ENCODE peak calls at places on chromosome 17, in four cellular contexts. One of them, this sample, is unnamed.
A peak's percentile ranks its signal among the peaks of the same experiment; 100 is the strongest.

GRCh38 chr17:75889454-75889853 is 7.3 kb downstream of the TRIM65 start:
- DNase-seq in HCEC 1CT: no peak
- DNase-seq in WERI-Rb-1: no peak
- DNase-seq in epithelial cell of proximal tubule: no peak
- DNase-seq in this sample: peak; percentile 12

GRCh38 chr17:237406-237955 is 56.0 kb upstream of the DOC2B start:
- DNase-seq in HCEC 1CT: no peak
- DNase-seq in WERI-Rb-1: no peak
- DNase-seq in epithelial cell of proximal tubule: no peak
- DNase-seq in this sample: no peak

GRCh38 chr17:3582921-3583320 is 25.3 kb upstream of the TRPV3 start:
- DNase-seq in HCEC 1CT: no peak
- DNase-seq in WERI-Rb-1: no peak
- DNase-seq in epithelial cell of proximal tubule: no peak
- DNase-seq in this sample: no peak

GRCh38 chr17:4947411-4948165 is 742 bp downstream of the PFN1 start:
- DNase-seq in HCEC 1CT: peak; percentile 43
- DNase-seq in WERI-Rb-1: peak; percentile 50
- DNase-seq in epithelial cell of proximal tubule: no peak
- DNase-seq in this sample: no peak

GRCh38 chr17:29368926-29369325 is 21.2 kb upstream of the TAOK1 start:
- DNase-seq in HCEC 1CT: no peak
- DNase-seq in WERI-Rb-1: no peak
- DNase-seq in epithelial cell of proximal tubule: no peak
- DNase-seq in this sample: no peak

GRCh38 chr17:30345527-30346075 is 11.7 kb upstream of the TMIGD1 start:
- DNase-seq in HCEC 1CT: no peak
- DNase-seq in WERI-Rb-1: no peak
- DNase-seq in epithelial cell of proximal tubule: no peak
- DNase-seq in this sample: peak; percentile 62

GRCh38 chr17:52041123-52041617 is 117.3 kb downstream of the CA10 start:
- DNase-seq in HCEC 1CT: no peak
- DNase-seq in WERI-Rb-1: no peak
- DNase-seq in epithelial cell of proximal tubule: no peak
- DNase-seq in this sample: no peak

GRCh38 chr17:1040216-1040600 is 43.3 kb downstream of the TIMM22 start:
- DNase-seq in HCEC 1CT: no peak
- DNase-seq in WERI-Rb-1: no peak
- DNase-seq in epithelial cell of proximal tubule: no peak
- DNase-seq in this sample: no peak

GRCh38 chr17:29007456-29008455 is 1.9 kb upstream of the SEZ6 start:
- DNase-seq in HCEC 1CT: peak; percentile 57
- DNase-seq in WERI-Rb-1: peak; percentile 44
- DNase-seq in epithelial cell of proximal tubule: peak; percentile 36
- DNase-seq in this sample: peak; percentile 77

GRCh38 chr17:67573987-67574657 is 143.6 kb upstream of the NOL11 start:
- DNase-seq in HCEC 1CT: no peak
- DNase-seq in WERI-Rb-1: no peak
- DNase-seq in epithelial cell of proximal tubule: no peak
- DNase-seq in this sample: peak; percentile 49

GRCh38 chr17:18981642-18982424 is 22.7 kb downstream of the FAM83G start:
- DNase-seq in HCEC 1CT: peak; percentile 47
- DNase-seq in WERI-Rb-1: no peak
- DNase-seq in epithelial cell of proximal tubule: no peak
- DNase-seq in this sample: peak; percentile 48

GRCh38 chr17:6701719-6702118 is 11.4 kb downstream of the SLC13A5 start:
- DNase-seq in HCEC 1CT: no peak
- DNase-seq in WERI-Rb-1: peak; percentile 61
- DNase-seq in epithelial cell of proximal tubule: no peak
- DNase-seq in this sample: no peak

GRCh38 chr17:8038954-8039610 is at the start of gene ALOX15B:
- DNase-seq in HCEC 1CT: no peak
- DNase-seq in WERI-Rb-1: no peak
- DNase-seq in epithelial cell of proximal tubule: no peak
- DNase-seq in this sample: no peak

GRCh38 chr17:19273731-19274130 is 36.6 kb downstream of the EPN2 start:
- DNase-seq in HCEC 1CT: no peak
- DNase-seq in WERI-Rb-1: no peak
- DNase-seq in epithelial cell of proximal tubule: no peak
- DNase-seq in this sample: no peak

GRCh38 chr17:17298108-17298507 is 5.1 kb upstream of the NT5M start:
- DNase-seq in HCEC 1CT: peak; percentile 77
- DNase-seq in WERI-Rb-1: no peak
- DNase-seq in epithelial cell of proximal tubule: no peak
- DNase-seq in this sample: no peak

GRCh38 chr17:41621916-41622315 is 2.5 kb downstream of the KRT17 start:
- DNase-seq in HCEC 1CT: no peak
- DNase-seq in WERI-Rb-1: no peak
- DNase-seq in epithelial cell of proximal tubule: no peak
- DNase-seq in this sample: no peak

GRCh38 chr17:47246120-47246519 is 7.5 kb upstream of the ITGB3 start:
- DNase-seq in HCEC 1CT: no peak
- DNase-seq in WERI-Rb-1: no peak
- DNase-seq in epithelial cell of proximal tubule: no peak
- DNase-seq in this sample: no peak

GRCh38 chr17:58308985-58309917 is 19.3 kb downstream of the TSPOAP1 start:
- DNase-seq in HCEC 1CT: no peak
- DNase-seq in WERI-Rb-1: no peak
- DNase-seq in epithelial cell of proximal tubule: no peak
- DNase-seq in this sample: no peak

GRCh38 chr17:2780931-2781454 is 15.2 kb upstream of the RAP1GAP2 start:
- DNase-seq in HCEC 1CT: no peak
- DNase-seq in WERI-Rb-1: no peak
- DNase-seq in epithelial cell of proximal tubule: no peak
- DNase-seq in this sample: no peak

GRCh38 chr17:78555741-78556401 is 21.3 kb downstream of the DNAH17 start:
- DNase-seq in HCEC 1CT: peak; percentile 14
- DNase-seq in WERI-Rb-1: peak; percentile 64
- DNase-seq in epithelial cell of proximal tubule: no peak
- DNase-seq in this sample: no peak

GRCh38 chr17:47901423-47901822 is 5.4 kb downstream of the SP2 start:
- DNase-seq in HCEC 1CT: no peak
- DNase-seq in WERI-Rb-1: no peak
- DNase-seq in epithelial cell of proximal tubule: no peak
- DNase-seq in this sample: no peak

GRCh38 chr17:16676645-16677044 is 13.4 kb upstream of the CCDC144A start:
- DNase-seq in HCEC 1CT: no peak
- DNase-seq in WERI-Rb-1: no peak
- DNase-seq in epithelial cell of proximal tubule: no peak
- DNase-seq in this sample: no peak

GRCh38 chr17:76447931-76448652 is 4.9 kb downstream of the UBE2O start:
- DNase-seq in HCEC 1CT: no peak
- DNase-seq in WERI-Rb-1: no peak
- DNase-seq in epithelial cell of proximal tubule: no peak
- DNase-seq in this sample: no peak

GRCh38 chr17:51995797-51996403 is 162.6 kb downstream of the CA10 start:
- DNase-seq in HCEC 1CT: no peak
- DNase-seq in WERI-Rb-1: no peak
- DNase-seq in epithelial cell of proximal tubule: no peak
- DNase-seq in this sample: peak; percentile 7

GRCh38 chr17:68459030-68459376 is 1.7 kb upstream of the WIPI1 start:
- DNase-seq in HCEC 1CT: no peak
- DNase-seq in WERI-Rb-1: no peak
- DNase-seq in epithelial cell of proximal tubule: no peak
- DNase-seq in this sample: no peak

GRCh38 chr17:13885550-13885949 is 183.8 kb upstream of the COX10 start:
- DNase-seq in HCEC 1CT: no peak
- DNase-seq in WERI-Rb-1: no peak
- DNase-seq in epithelial cell of proximal tubule: no peak
- DNase-seq in this sample: no peak

GRCh38 chr17:82449136-82449882 is 1.2 kb downstream of the CYBC1 start:
- DNase-seq in HCEC 1CT: no peak
- DNase-seq in WERI-Rb-1: no peak
- DNase-seq in epithelial cell of proximal tubule: no peak
- DNase-seq in this sample: no peak

GRCh38 chr17:12406623-12407228 is 259.0 kb upstream of the MYOCD start:
- DNase-seq in HCEC 1CT: peak; percentile 61
- DNase-seq in WERI-Rb-1: no peak
- DNase-seq in epithelial cell of proximal tubule: no peak
- DNase-seq in this sample: no peak

GRCh38 chr17:12851901-12852435 is 62.7 kb downstream of the ARHGAP44 start:
- DNase-seq in HCEC 1CT: no peak
- DNase-seq in WERI-Rb-1: no peak
- DNase-seq in epithelial cell of proximal tubule: no peak
- DNase-seq in this sample: no peak

This sample was measured in renal cortical epithelial cell.